ENCODE peak calls at places on chromosomes 13 and 19, in five cellular contexts. One of them, this sample, is unnamed.

GRCh38 chr13:52765991-52766390 is 26.4 kb upstream of the CNMD start:
- DNase-seq in foreskin fibroblast: no peak
- DNase-seq in OCI-LY7: no peak
- DNase-seq in astrocyte of the cerebellum: no peak
- DNase-seq in cardiac muscle cell: no peak
- DNase-seq in this sample: no peak

GRCh38 chr13:111279253-111279652 is 41.2 kb upstream of the TEX29 start:
- DNase-seq in foreskin fibroblast: no peak
- DNase-seq in OCI-LY7: no peak
- DNase-seq in astrocyte of the cerebellum: no peak
- DNase-seq in cardiac muscle cell: no peak
- DNase-seq in this sample: no peak

GRCh38 chr19:9751449-9751848 is 17.1 kb downstream of the ZNF846 start:
- DNase-seq in foreskin fibroblast: no peak
- DNase-seq in OCI-LY7: no peak
- DNase-seq in astrocyte of the cerebellum: no peak
- DNase-seq in cardiac muscle cell: no peak
- DNase-seq in this sample: no peak

GRCh38 chr13:66723606-66724005 is 506.5 kb downstream of the PCDH9 start:
- DNase-seq in foreskin fibroblast: no peak
- DNase-seq in OCI-LY7: no peak
- DNase-seq in astrocyte of the cerebellum: no peak
- DNase-seq in cardiac muscle cell: no peak
- DNase-seq in this sample: no peak

GRCh38 chr13:51222510-51223283 is 499 bp downstream of the FAM124A start:
- DNase-seq in foreskin fibroblast: peak; percentile 33
- DNase-seq in OCI-LY7: no peak
- DNase-seq in astrocyte of the cerebellum: no peak
- DNase-seq in cardiac muscle cell: no peak
- DNase-seq in this sample: no peak

GRCh38 chr13:45564108-45564507 is 51.4 kb downstream of the ERICH6B start:
- DNase-seq in foreskin fibroblast: peak; percentile 77
- DNase-seq in OCI-LY7: no peak
- DNase-seq in astrocyte of the cerebellum: peak; percentile 59
- DNase-seq in cardiac muscle cell: peak; percentile 57
- DNase-seq in this sample: no peak

GRCh38 chr13:109348514-109349340 is 437.7 kb downstream of the IRS2 start:
- DNase-seq in foreskin fibroblast: peak; percentile 63
- DNase-seq in OCI-LY7: no peak
- DNase-seq in astrocyte of the cerebellum: no peak
- DNase-seq in cardiac muscle cell: peak; percentile 27
- DNase-seq in this sample: no peak

GRCh38 chr19:50368649-50369570 is 3.5 kb upstream of the NAPSA start:
- DNase-seq in foreskin fibroblast: peak; percentile 91
- DNase-seq in OCI-LY7: peak; percentile 92
- DNase-seq in astrocyte of the cerebellum: peak; percentile 55
- DNase-seq in cardiac muscle cell: peak; percentile 90
- DNase-seq in this sample: peak; percentile 91

GRCh38 chr13:33657274-33657673 is 160.7 kb upstream of the RFC3 start:
- DNase-seq in foreskin fibroblast: no peak
- DNase-seq in OCI-LY7: no peak
- DNase-seq in astrocyte of the cerebellum: no peak
- DNase-seq in cardiac muscle cell: no peak
- DNase-seq in this sample: no peak

GRCh38 chr13:106484084-106484754 is 51.2 kb downstream of the EFNB2 start:
- DNase-seq in foreskin fibroblast: peak; percentile 35
- DNase-seq in OCI-LY7: no peak
- DNase-seq in astrocyte of the cerebellum: no peak
- DNase-seq in cardiac muscle cell: no peak
- DNase-seq in this sample: no peak

GRCh38 chr19:47526798-47527197 is 11.9 kb upstream of the NAPA start:
- DNase-seq in foreskin fibroblast: no peak
- DNase-seq in OCI-LY7: no peak
- DNase-seq in astrocyte of the cerebellum: no peak
- DNase-seq in cardiac muscle cell: no peak
- DNase-seq in this sample: no peak

GRCh38 chr13:24709186-24709913 is 29.1 kb downstream of the ATP12A start:
- DNase-seq in foreskin fibroblast: no peak
- DNase-seq in OCI-LY7: no peak
- DNase-seq in astrocyte of the cerebellum: no peak
- DNase-seq in cardiac muscle cell: no peak
- DNase-seq in this sample: no peak

GRCh38 chr13:80469105-80469840 is 128.3 kb upstream of the SPRY2 start:
- DNase-seq in foreskin fibroblast: no peak
- DNase-seq in OCI-LY7: no peak
- DNase-seq in astrocyte of the cerebellum: peak; percentile 16
- DNase-seq in cardiac muscle cell: peak; percentile 81
- DNase-seq in this sample: no peak

GRCh38 chr19:38265213-38265861 is 964 bp downstream of the SPINT2 start:
- DNase-seq in foreskin fibroblast: no peak
- DNase-seq in OCI-LY7: peak; percentile 61
- DNase-seq in astrocyte of the cerebellum: no peak
- DNase-seq in cardiac muscle cell: no peak
- DNase-seq in this sample: no peak

GRCh38 chr19:1634242-1634937 is 18.0 kb downstream of the TCF3 start:
- DNase-seq in foreskin fibroblast: no peak
- DNase-seq in OCI-LY7: peak; percentile 40
- DNase-seq in astrocyte of the cerebellum: no peak
- DNase-seq in cardiac muscle cell: no peak
- DNase-seq in this sample: no peak

GRCh38 chr13:61286148-61286745 is 129.4 kb downstream of the PCDH20 start:
- DNase-seq in foreskin fibroblast: no peak
- DNase-seq in OCI-LY7: peak; percentile 8
- DNase-seq in astrocyte of the cerebellum: no peak
- DNase-seq in cardiac muscle cell: no peak
- DNase-seq in this sample: no peak

GRCh38 chr19:55158848-55159793 is 1.6 kb upstream of the TNNI3 start:
- DNase-seq in foreskin fibroblast: peak; percentile 73
- DNase-seq in OCI-LY7: no peak
- DNase-seq in astrocyte of the cerebellum: no peak
- DNase-seq in cardiac muscle cell: peak; percentile 70
- DNase-seq in this sample: no peak

GRCh38 chr19:18761531-18762110 is 29.5 kb downstream of the COMP start:
- DNase-seq in foreskin fibroblast: no peak
- DNase-seq in OCI-LY7: no peak
- DNase-seq in astrocyte of the cerebellum: no peak
- DNase-seq in cardiac muscle cell: no peak
- DNase-seq in this sample: no peak

GRCh38 chr19:35090160-35090794 is 25.3 kb upstream of the FXYD3 start:
- DNase-seq in foreskin fibroblast: peak; percentile 80
- DNase-seq in OCI-LY7: peak; percentile 84
- DNase-seq in astrocyte of the cerebellum: peak; percentile 29
- DNase-seq in cardiac muscle cell: peak; percentile 75
- DNase-seq in this sample: peak; percentile 50

DNA sequence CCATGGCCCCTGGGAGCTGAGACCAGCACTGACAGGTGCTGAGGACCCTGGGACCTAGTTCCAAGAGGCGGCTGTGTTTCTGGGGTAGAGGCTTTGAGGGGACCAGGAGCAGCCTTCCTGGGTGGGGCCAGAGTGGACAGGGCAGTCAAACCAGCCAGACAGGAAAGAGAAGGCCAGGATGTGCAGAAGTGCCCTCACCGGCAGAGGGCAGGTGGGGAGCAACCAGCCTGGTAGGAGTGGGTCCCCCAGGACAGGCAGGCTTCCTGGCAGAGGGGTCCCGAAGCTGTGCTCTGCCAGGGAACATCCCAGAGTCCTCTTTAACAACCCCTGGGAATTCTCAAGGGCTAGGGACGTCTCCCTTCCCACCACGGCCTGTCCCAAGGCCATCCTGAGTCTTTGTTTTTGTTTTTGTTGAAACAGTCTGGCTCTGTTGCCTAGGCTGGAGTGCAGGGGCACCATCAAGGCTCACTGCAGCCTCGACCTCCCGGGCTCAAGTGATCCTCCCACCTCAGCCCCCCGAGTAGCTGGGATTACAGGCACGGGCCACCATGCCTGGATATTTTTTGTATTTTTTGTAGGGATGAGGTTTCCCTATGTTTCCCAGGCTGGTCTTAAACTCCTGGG is 3.0 kb upstream of the HIPK4 start:
- DNase-seq in foreskin fibroblast: peak; percentile 30
- DNase-seq in OCI-LY7: peak; percentile 51
- DNase-seq in astrocyte of the cerebellum: no peak
- DNase-seq in cardiac muscle cell: no peak
- DNase-seq in this sample: no peak
- TF ChIP-seq CTCF in foreskin fibroblast: peak; percentile 33
- TF ChIP-seq CTCF in OCI-LY7: peak; percentile 63
- TF ChIP-seq CTCF in astrocyte of the cerebellum: no peak
- TF ChIP-seq CTCF in cardiac muscle cell: peak; percentile 31
- TF ChIP-seq CTCF in this sample: no peak

DNA sequence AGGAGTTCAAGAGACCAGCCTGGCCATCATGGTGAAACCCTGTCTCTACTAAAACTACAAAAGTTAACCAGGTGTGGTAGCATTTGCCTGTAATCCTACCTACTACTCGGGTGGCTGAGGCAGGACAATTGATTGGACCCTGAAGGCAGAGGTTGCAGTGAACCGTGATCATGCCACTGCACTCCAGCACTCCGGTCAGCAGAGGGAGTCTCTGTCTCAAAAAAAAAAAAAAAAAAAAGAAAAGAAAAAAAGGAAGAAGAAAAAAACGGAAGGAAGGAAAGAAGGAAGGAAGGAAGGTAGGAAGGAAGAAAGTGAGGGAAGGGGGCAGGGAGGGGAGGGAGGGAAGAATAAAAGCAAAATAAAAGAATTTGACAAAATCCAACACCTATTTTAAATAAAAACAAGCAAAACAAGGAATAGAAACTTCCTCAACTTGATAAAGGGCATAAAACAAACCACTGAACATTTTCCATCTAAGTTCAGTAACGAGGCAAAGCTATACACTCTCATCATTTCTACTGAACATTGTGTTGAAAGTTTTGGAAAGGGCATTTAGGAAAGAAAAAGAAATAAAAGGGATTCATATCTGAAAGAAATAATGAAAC is 411.6 kb upstream of the SLITRK5 start:
- DNase-seq in foreskin fibroblast: no peak
- DNase-seq in OCI-LY7: peak; percentile 46
- DNase-seq in astrocyte of the cerebellum: no peak
- DNase-seq in cardiac muscle cell: peak; percentile 2
- DNase-seq in this sample: no peak
- TF ChIP-seq CTCF in foreskin fibroblast: no peak
- TF ChIP-seq CTCF in OCI-LY7: peak; percentile 68
- TF ChIP-seq CTCF in astrocyte of the cerebellum: peak; percentile 40
- TF ChIP-seq CTCF in cardiac muscle cell: no peak
- TF ChIP-seq CTCF in this sample: no peak

GRCh38 chr19:19777692-19778091 is 43.9 kb downstream of the ZNF506 start:
- DNase-seq in foreskin fibroblast: no peak
- DNase-seq in OCI-LY7: peak; percentile 14
- DNase-seq in astrocyte of the cerebellum: no peak
- DNase-seq in cardiac muscle cell: no peak
- DNase-seq in this sample: no peak
- TF ChIP-seq CTCF in foreskin fibroblast: no peak
- TF ChIP-seq CTCF in OCI-LY7: peak; percentile 57
- TF ChIP-seq CTCF in astrocyte of the cerebellum: no peak
- TF ChIP-seq CTCF in cardiac muscle cell: no peak
- TF ChIP-seq CTCF in this sample: no peak

GRCh38 chr19:5915782-5916165 is 1.7 kb downstream of the CAPS start:
- DNase-seq in foreskin fibroblast: no peak
- DNase-seq in OCI-LY7: no peak
- DNase-seq in astrocyte of the cerebellum: no peak
- DNase-seq in cardiac muscle cell: no peak
- DNase-seq in this sample: no peak

GRCh38 chr19:5914358-5914774 is 312 bp downstream of the CAPS start:
- DNase-seq in foreskin fibroblast: no peak
- DNase-seq in OCI-LY7: no peak
- DNase-seq in astrocyte of the cerebellum: no peak
- DNase-seq in cardiac muscle cell: no peak
- DNase-seq in this sample: no peak

GRCh38 chr19:5916201-5916708 is 2.2 kb downstream of the CAPS start:
- DNase-seq in foreskin fibroblast: no peak
- DNase-seq in OCI-LY7: no peak
- DNase-seq in astrocyte of the cerebellum: no peak
- DNase-seq in cardiac muscle cell: no peak
- DNase-seq in this sample: no peak

GRCh38 chr19:5913739-5914357 is at the start of gene CAPS:
- DNase-seq in foreskin fibroblast: peak; percentile 89
- DNase-seq in OCI-LY7: no peak
- DNase-seq in astrocyte of the cerebellum: no peak
- DNase-seq in cardiac muscle cell: peak; percentile 72
- DNase-seq in this sample: no peak

DNA sequence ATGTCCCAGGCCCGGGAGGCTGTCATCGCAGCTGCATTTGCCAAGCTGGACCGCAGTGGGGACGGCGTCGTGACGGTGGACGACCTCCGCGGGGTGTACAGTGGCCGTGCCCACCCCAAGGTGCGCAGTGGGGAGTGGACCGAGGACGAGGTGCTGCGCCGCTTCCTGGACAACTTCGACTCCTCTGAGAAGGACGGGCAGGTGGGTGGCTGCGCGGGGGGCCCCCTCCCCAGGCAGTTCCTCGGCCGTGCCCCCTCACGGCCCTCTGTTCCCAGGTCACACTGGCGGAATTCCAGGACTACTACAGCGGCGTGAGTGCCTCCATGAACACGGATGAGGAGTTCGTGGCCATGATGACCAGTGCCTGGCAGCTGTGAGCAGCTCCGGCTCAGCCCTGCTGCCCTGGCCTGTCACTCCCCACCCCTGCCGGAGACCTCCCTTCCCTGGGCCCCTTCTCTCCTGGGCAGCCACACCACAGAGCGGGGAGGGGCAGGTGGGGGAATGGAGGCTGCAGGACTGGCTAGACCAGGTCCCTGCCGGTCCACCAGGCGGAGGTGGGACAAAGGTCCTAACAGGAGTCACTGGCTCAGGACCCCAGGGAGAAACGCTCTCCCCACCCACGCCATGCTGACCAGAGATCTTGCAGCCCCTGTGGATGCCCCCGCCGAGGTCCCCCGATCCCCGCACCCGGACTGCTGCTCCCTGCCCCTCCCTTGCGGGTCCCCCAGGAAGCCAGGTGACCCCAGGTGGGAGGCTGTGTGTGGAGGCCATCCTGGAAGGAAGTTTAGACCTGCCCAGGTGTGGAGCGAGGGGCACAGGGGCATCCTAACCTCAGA is 1.1 kb downstream of the CAPS start:
- DNase-seq in foreskin fibroblast: no peak
- DNase-seq in OCI-LY7: no peak
- DNase-seq in astrocyte of the cerebellum: no peak
- DNase-seq in cardiac muscle cell: no peak
- DNase-seq in this sample: no peak
- TF ChIP-seq CTCF in foreskin fibroblast: no peak
- TF ChIP-seq CTCF in OCI-LY7: no peak
- TF ChIP-seq CTCF in astrocyte of the cerebellum: no peak
- TF ChIP-seq CTCF in cardiac muscle cell: no peak
- TF ChIP-seq CTCF in this sample: no peak

GRCh38 chr19:51407631-51408131 is 9.8 kb downstream of the SIGLEC10 start:
- DNase-seq in foreskin fibroblast: peak; percentile 30
- DNase-seq in OCI-LY7: peak; percentile 72
- DNase-seq in astrocyte of the cerebellum: no peak
- DNase-seq in cardiac muscle cell: peak; percentile 44
- DNase-seq in this sample: no peak
- TF ChIP-seq CTCF in foreskin fibroblast: peak; percentile 19
- TF ChIP-seq CTCF in OCI-LY7: peak; percentile 84
- TF ChIP-seq CTCF in astrocyte of the cerebellum: peak; percentile 24
- TF ChIP-seq CTCF in cardiac muscle cell: peak; percentile 62
- TF ChIP-seq CTCF in this sample: no peak